ENCODE peak calls at places on chromosome X, in eight cellular contexts. M, A, H, D, S, N, F and C are unnamed samples.

GRCh38 chrX:130120321-130120731 is 10.0 kb upstream of the ELF4 start:
- DNase-seq in M (peak; percentile 32), D (peak; percentile 45), S (peak; percentile 91), A (no peak), F (no peak), N (no peak), H (no peak), C (no peak)

GRCh38 chrX:70480660-70481018 is 36.0 kb downstream of the DLG3 start:
- DNase-seq in F (no peak), A (peak; percentile 41), S (no peak), H (no peak), N (no peak), D (no peak), M (no peak), C (no peak)

GRCh38 chrX:104195489-104196084 is 29.3 kb downstream of the FAM199X start:
- DNase-seq in F (peak; percentile 8), M (peak; percentile 0), A (peak; percentile 45), D (peak; percentile 29), H (peak; percentile 37), S (peak; percentile 29), N (no peak), C (no peak)

GRCh38 chrX:39453847-39454645 is 643.7 kb downstream of the BCOR start:
- DNase-seq in N (no peak), A (no peak), S (no peak), M (no peak), F (no peak), H (no peak), D (no peak), C (no peak)

GRCh38 chrX:41005445-41005992 is 79.7 kb upstream of the USP9X start:
- DNase-seq in A (no peak), M (peak; percentile 29), F (no peak), H (no peak), N (no peak), S (peak; percentile 45), D (peak; percentile 19), C (no peak)

GRCh38 chrX:130563476-130563875 is 161.7 kb downstream of the RBMX2 start:
- DNase-seq in M (no peak), D (no peak), F (no peak), S (no peak), A (no peak), H (peak; percentile 60), N (no peak), C (no peak)

GRCh38 chrX:66680451-66680850 is 41.6 kb upstream of the EDA2R start:
- DNase-seq in N (no peak), D (no peak), M (no peak), S (no peak), F (peak; percentile 23), H (peak; percentile 5), A (peak; percentile 68), C (no peak)

GRCh38 chrX:74371823-74372222 is 49.5 kb upstream of the SLC16A2 start:
- DNase-seq in F (no peak), A (no peak), D (no peak), H (no peak), N (no peak), M (no peak), S (no peak), C (no peak)

GRCh38 chrX:16239211-16239610 is 71.9 kb downstream of the MAGEB17 start:
- DNase-seq in H (peak; percentile 96), S (no peak), M (peak; percentile 48), D (no peak), F (peak; percentile 75), A (peak; percentile 76), N (peak; percentile 38), C (peak; percentile 75)

GRCh38 chrX:134670241-134670811 is 12.1 kb upstream of the PLAC1 start:
- DNase-seq in D (peak; percentile 29), F (peak; percentile 92), S (peak; percentile 47), A (peak; percentile 64), M (no peak), N (no peak), H (peak; percentile 94), C (peak; percentile 65)

GRCh38 chrX:71282514-71283408 is 674 bp upstream of the NONO start:
- DNase-seq in M (no peak), H (peak; percentile 73), A (peak; percentile 46), N (no peak), F (no peak), D (no peak), S (peak; percentile 26), C (no peak)

GRCh38 chrX:148507413-148507812 is 7.0 kb downstream of the AFF2 start:
- DNase-seq in S (no peak), M (no peak), D (no peak), N (no peak), A (no peak), H (no peak), F (peak; percentile 25), C (no peak)

GRCh38 chrX:138925330-138925729 is 213.8 kb upstream of the FGF13 start:
- DNase-seq in H (peak; percentile 83), S (no peak), M (peak; percentile 88), D (no peak), F (peak; percentile 93), A (peak; percentile 95), N (peak; percentile 28), C (peak; percentile 66)

GRCh38 chrX:120380699-120381098 is 18.8 kb downstream of the ATP1B4 start:
- DNase-seq in D (peak; percentile 2), A (peak; percentile 9), H (peak; percentile 34), N (no peak), S (peak; percentile 8), M (no peak), F (peak; percentile 3), C (no peak)

GRCh38 chrX:12979630-12980015 is 4.7 kb downstream of the TMSB4X start:
- DNase-seq in F (no peak), A (peak; percentile 41), D (no peak), S (no peak), M (no peak), H (no peak), N (no peak), C (no peak)

GRCh38 chrX:129523076-129524055 is at the start of gene SMARCA1:
- DNase-seq in H (peak; percentile 33), N (no peak), D (peak; percentile 42), S (peak; percentile 93), M (no peak), F (peak; percentile 61), A (peak; percentile 44), C (no peak)

GRCh38 chrX:110081740-110082139 is 78.8 kb downstream of the TMEM164 start:
- DNase-seq in M (no peak), D (peak; percentile 65), F (peak; percentile 3), N (no peak), S (no peak), H (no peak), A (peak; percentile 79), C (peak; percentile 31)

GRCh38 chrX:13652256-13653021 is 502 bp upstream of the TCEANC start:
- DNase-seq in M (peak; percentile 11), N (no peak), S (no peak), A (peak; percentile 98), H (peak; percentile 80), D (peak; percentile 76), F (peak; percentile 93), C (no peak)

GRCh38 chrX:131262200-131262599 is 26.9 kb downstream of the IGSF1 start:
- DNase-seq in D (no peak), F (no peak), M (no peak), S (no peak), A (no peak), N (no peak), H (peak; percentile 43), C (no peak)

GRCh38 chrX:125150231-125150630 is 169.4 kb upstream of the TEX13C start:
- DNase-seq in F (no peak), N (no peak), A (no peak), D (no peak), M (no peak), H (peak; percentile 20), S (no peak), C (no peak)

GRCh38 chrX:41441934-41442823 is 5.0 kb upstream of the NYX start:
- DNase-seq in S (peak; percentile 98), M (peak; percentile 91), A (peak; percentile 90), F (peak; percentile 90), N (peak; percentile 21), D (peak; percentile 53), H (peak; percentile 90), C (peak; percentile 41)

GRCh38 chrX:119539872-119540271 is 25.3 kb downstream of the STEEP1 start:
- DNase-seq in N (no peak), H (no peak), A (no peak), F (no peak), S (peak; percentile 42), M (peak; percentile 3), D (no peak), C (no peak)

GRCh38 chrX:140503714-140504351 is 1.0 kb downstream of the SOX3 start:
- DNase-seq in N (no peak), S (peak; percentile 68), F (peak; percentile 11), H (peak; percentile 12), A (no peak), D (peak; percentile 8), M (no peak), C (no peak)

GRCh38 chrX:115690554-115691216 is 129.7 kb downstream of the PLS3 start:
- DNase-seq in M (no peak), H (peak; percentile 77), F (peak; percentile 83), S (peak; percentile 28), A (peak; percentile 85), D (peak; percentile 85), N (peak; percentile 13), C (peak; percentile 6)

GRCh38 chrX:124328765-124329164 is 3.7 kb upstream of the TEX13D start:
- DNase-seq in D (no peak), M (no peak), F (peak; percentile 0), S (no peak), N (peak; percentile 50), H (peak; percentile 76), A (peak; percentile 16), C (peak; percentile 31)

GRCh38 chrX:83771664-83772063 is 89.3 kb upstream of the CYLC1 start:
- DNase-seq in F (no peak), M (peak; percentile 0), S (no peak), H (peak; percentile 1), N (no peak), D (no peak), A (no peak), C (no peak)

GRCh38 chrX:66717926-66718325 is 79.0 kb upstream of the EDA2R start:
- DNase-seq in A (peak; percentile 39), F (no peak), D (no peak), H (no peak), N (no peak), S (no peak), M (no peak), C (no peak)

GRCh38 chrX:131845201-131845600 is 177.9 kb upstream of the STK26 start:
- DNase-seq in F (no peak), M (no peak), N (no peak), H (no peak), A (no peak), D (no peak), S (no peak), C (no peak)

GRCh38 chrX:54089191-54089590 is 44.9 kb upstream of the PHF8 start:
- DNase-seq in M (no peak), D (no peak), F (no peak), H (no peak), N (no peak), A (no peak), S (no peak), C (no peak)

GRCh38 chrX:97021680-97022079 is 138.0 kb downstream of the RPA4 start:
- DNase-seq in H (no peak), D (peak; percentile 68), A (peak; percentile 10), F (no peak), N (no peak), S (no peak), M (no peak), C (no peak)

GRCh38 chrX:68443155-68443868 is 10.0 kb upstream of the OPHN1 start:
- DNase-seq in M (peak; percentile 51), A (no peak), H (peak; percentile 68), F (peak; percentile 67), N (no peak), S (no peak), D (peak; percentile 67), C (no peak)

GRCh38 chrX:18885317-18886004 is 98.5 kb downstream of the PHKA2 start:
- DNase-seq in D (peak; percentile 31), M (peak; percentile 3), A (peak; percentile 5), S (peak; percentile 39), F (no peak), H (no peak), N (no peak), C (no peak)

GRCh38 chrX:125404667-125405160 is 85.0 kb downstream of the TEX13C start:
- DNase-seq in H (peak; percentile 2), A (no peak), F (no peak), D (no peak), N (no peak), S (no peak), M (no peak), C (no peak)

GRCh38 chrX:497201-497710 is 110.5 kb upstream of the PPP2R3B start:
- DNase-seq in F (no peak), S (no peak), N (no peak), D (no peak), M (no peak), A (no peak), H (no peak), C (no peak)